ENCODE peak calls at places on chromosome 7, in nine cellular contexts. One of them, this sample, is unnamed.
A peak's percentile ranks its signal among the peaks of the same experiment; 100 is the strongest.

GRCh38 chr7:79495544-79496272 is 42.2 kb upstream of the MAGI2 start:
- DNase-seq in left kidney: no peak
- DNase-seq in fibroblast of the conjunctiva: no peak
- DNase-seq in H9: no peak
- DNase-seq in GM19239: no peak
- DNase-seq in GM12891: no peak
- DNase-seq in lower leg skin: no peak
- DNase-seq in stimulated activated CD8-positive, alpha-beta memory T cell treated with anti-CD3 and anti-CD28 coated beads, Interleukin-4, amount 100 ng/mL, for 1 hour: no peak
- DNase-seq in mucosa of descending colon: no peak
- DNase-seq in this sample: no peak

GRCh38 chr7:158819571-158820203 is 9.6 kb downstream of the ESYT2 start:
- DNase-seq in H9: no peak
- DNase-seq in stimulated activated CD8-positive, alpha-beta memory T cell treated with anti-CD3 and anti-CD28 coated beads, Interleukin-4, amount 100 ng/mL, for 1 hour: no peak
- DNase-seq in lower leg skin: no peak
- DNase-seq in GM19239: no peak
- DNase-seq in left kidney: no peak
- DNase-seq in GM12891: no peak
- DNase-seq in fibroblast of the conjunctiva: no peak
- DNase-seq in mucosa of descending colon: no peak
- DNase-seq in this sample: no peak

GRCh38 chr7:26550492-26550891 is 258.8 kb downstream of the SNX10 start:
- DNase-seq in left kidney: no peak
- DNase-seq in mucosa of descending colon: no peak
- DNase-seq in GM19239: no peak
- DNase-seq in H9: no peak
- DNase-seq in GM12891: no peak
- DNase-seq in lower leg skin: no peak
- DNase-seq in fibroblast of the conjunctiva: no peak
- DNase-seq in stimulated activated CD8-positive, alpha-beta memory T cell treated with anti-CD3 and anti-CD28 coated beads, Interleukin-4, amount 100 ng/mL, for 1 hour: no peak
- DNase-seq in this sample: no peak

GRCh38 chr7:77326131-77326530 is 90.0 kb downstream of the GSAP start:
- DNase-seq in lower leg skin: no peak
- DNase-seq in GM12891: no peak
- DNase-seq in H9: no peak
- DNase-seq in fibroblast of the conjunctiva: no peak
- DNase-seq in mucosa of descending colon: no peak
- DNase-seq in GM19239: no peak
- DNase-seq in left kidney: no peak
- DNase-seq in stimulated activated CD8-positive, alpha-beta memory T cell treated with anti-CD3 and anti-CD28 coated beads, Interleukin-4, amount 100 ng/mL, for 1 hour: no peak
- DNase-seq in this sample: no peak

GRCh38 chr7:44060948-44061644 is 4.3 kb downstream of the PGAM2 start:
- DNase-seq in H9: no peak
- DNase-seq in fibroblast of the conjunctiva: no peak
- DNase-seq in GM19239: no peak
- DNase-seq in lower leg skin: no peak
- DNase-seq in mucosa of descending colon: no peak
- DNase-seq in GM12891: no peak
- DNase-seq in stimulated activated CD8-positive, alpha-beta memory T cell treated with anti-CD3 and anti-CD28 coated beads, Interleukin-4, amount 100 ng/mL, for 1 hour: no peak
- DNase-seq in left kidney: no peak
- DNase-seq in this sample: no peak

GRCh38 chr7:21611129-21611528 is 68.3 kb downstream of the DNAH11 start:
- DNase-seq in left kidney: no peak
- DNase-seq in GM12891: no peak
- DNase-seq in H9: no peak
- DNase-seq in lower leg skin: no peak
- DNase-seq in mucosa of descending colon: no peak
- DNase-seq in stimulated activated CD8-positive, alpha-beta memory T cell treated with anti-CD3 and anti-CD28 coated beads, Interleukin-4, amount 100 ng/mL, for 1 hour: no peak
- DNase-seq in GM19239: no peak
- DNase-seq in fibroblast of the conjunctiva: no peak
- DNase-seq in this sample: no peak

GRCh38 chr7:75991531-75992082 is 2.8 kb downstream of the TMEM120A start:
- DNase-seq in H9: no peak
- DNase-seq in GM19239: no peak
- DNase-seq in mucosa of descending colon: no peak
- DNase-seq in fibroblast of the conjunctiva: no peak
- DNase-seq in GM12891: no peak
- DNase-seq in lower leg skin: no peak
- DNase-seq in left kidney: no peak
- DNase-seq in stimulated activated CD8-positive, alpha-beta memory T cell treated with anti-CD3 and anti-CD28 coated beads, Interleukin-4, amount 100 ng/mL, for 1 hour: no peak
- DNase-seq in this sample: no peak

GRCh38 chr7:105664816-105665525 is 83.7 kb upstream of the EFCAB10 start:
- DNase-seq in stimulated activated CD8-positive, alpha-beta memory T cell treated with anti-CD3 and anti-CD28 coated beads, Interleukin-4, amount 100 ng/mL, for 1 hour: no peak
- DNase-seq in H9: peak; percentile 76
- DNase-seq in left kidney: no peak
- DNase-seq in fibroblast of the conjunctiva: no peak
- DNase-seq in mucosa of descending colon: no peak
- DNase-seq in GM19239: no peak
- DNase-seq in lower leg skin: no peak
- DNase-seq in GM12891: no peak
- DNase-seq in this sample: no peak

GRCh38 chr7:94512735-94513564 is 3.3 kb downstream of the CASD1 start:
- DNase-seq in stimulated activated CD8-positive, alpha-beta memory T cell treated with anti-CD3 and anti-CD28 coated beads, Interleukin-4, amount 100 ng/mL, for 1 hour: no peak
- DNase-seq in fibroblast of the conjunctiva: no peak
- DNase-seq in H9: no peak
- DNase-seq in mucosa of descending colon: no peak
- DNase-seq in GM19239: no peak
- DNase-seq in lower leg skin: no peak
- DNase-seq in left kidney: peak; percentile 16
- DNase-seq in GM12891: no peak
- DNase-seq in this sample: no peak

GRCh38 chr7:136056827-136057226 is 79.7 kb upstream of the MTPN start:
- DNase-seq in left kidney: peak; percentile 56
- DNase-seq in GM19239: no peak
- DNase-seq in mucosa of descending colon: no peak
- DNase-seq in fibroblast of the conjunctiva: no peak
- DNase-seq in lower leg skin: no peak
- DNase-seq in H9: no peak
- DNase-seq in GM12891: no peak
- DNase-seq in stimulated activated CD8-positive, alpha-beta memory T cell treated with anti-CD3 and anti-CD28 coated beads, Interleukin-4, amount 100 ng/mL, for 1 hour: no peak
- DNase-seq in this sample: peak; percentile 26

GRCh38 chr7:28179081-28180030 is 1.2 kb downstream of the JAZF1 start:
- DNase-seq in stimulated activated CD8-positive, alpha-beta memory T cell treated with anti-CD3 and anti-CD28 coated beads, Interleukin-4, amount 100 ng/mL, for 1 hour: peak; percentile 41
- DNase-seq in GM12891: peak; percentile 54
- DNase-seq in mucosa of descending colon: peak; percentile 86
- DNase-seq in GM19239: peak; percentile 86
- DNase-seq in H9: peak; percentile 68
- DNase-seq in lower leg skin: peak; percentile 50
- DNase-seq in fibroblast of the conjunctiva: no peak
- DNase-seq in left kidney: peak; percentile 82
- DNase-seq in this sample: no peak

GRCh38 chr7:47601881-47602249 is 20.0 kb upstream of the TNS3 start:
- DNase-seq in lower leg skin: no peak
- DNase-seq in H9: no peak
- DNase-seq in mucosa of descending colon: no peak
- DNase-seq in GM12891: no peak
- DNase-seq in left kidney: no peak
- DNase-seq in stimulated activated CD8-positive, alpha-beta memory T cell treated with anti-CD3 and anti-CD28 coated beads, Interleukin-4, amount 100 ng/mL, for 1 hour: no peak
- DNase-seq in GM19239: no peak
- DNase-seq in fibroblast of the conjunctiva: no peak
- DNase-seq in this sample: no peak

GRCh38 chr7:152762056-152762455 is 2.5 kb downstream of the ACTR3B start:
- DNase-seq in fibroblast of the conjunctiva: no peak
- DNase-seq in lower leg skin: no peak
- DNase-seq in left kidney: no peak
- DNase-seq in GM12891: no peak
- DNase-seq in stimulated activated CD8-positive, alpha-beta memory T cell treated with anti-CD3 and anti-CD28 coated beads, Interleukin-4, amount 100 ng/mL, for 1 hour: no peak
- DNase-seq in H9: no peak
- DNase-seq in GM19239: no peak
- DNase-seq in mucosa of descending colon: no peak
- DNase-seq in this sample: no peak

GRCh38 chr7:152158801-152159587 is 133.5 kb downstream of the GALNT11 start:
- DNase-seq in H9: no peak
- DNase-seq in lower leg skin: no peak
- DNase-seq in mucosa of descending colon: no peak
- DNase-seq in GM19239: peak; percentile 65
- DNase-seq in left kidney: no peak
- DNase-seq in GM12891: peak; percentile 30
- DNase-seq in fibroblast of the conjunctiva: no peak
- DNase-seq in stimulated activated CD8-positive, alpha-beta memory T cell treated with anti-CD3 and anti-CD28 coated beads, Interleukin-4, amount 100 ng/mL, for 1 hour: no peak
- DNase-seq in this sample: no peak

GRCh38 chr7:148983220-148984146 is 44.8 kb downstream of the PDIA4 start:
- DNase-seq in GM12891: peak; percentile 64
- DNase-seq in mucosa of descending colon: peak; percentile 73
- DNase-seq in H9: peak; percentile 92
- DNase-seq in GM19239: peak; percentile 73
- DNase-seq in stimulated activated CD8-positive, alpha-beta memory T cell treated with anti-CD3 and anti-CD28 coated beads, Interleukin-4, amount 100 ng/mL, for 1 hour: peak; percentile 43
- DNase-seq in left kidney: peak; percentile 97
- DNase-seq in lower leg skin: no peak
- DNase-seq in fibroblast of the conjunctiva: peak; percentile 76
- DNase-seq in this sample: peak; percentile 81

GRCh38 chr7:98418636-98419315 is 17.9 kb upstream of the BAIAP2L1 start:
- DNase-seq in lower leg skin: no peak
- DNase-seq in GM19239: no peak
- DNase-seq in fibroblast of the conjunctiva: peak; percentile 75
- DNase-seq in left kidney: peak; percentile 17
- DNase-seq in mucosa of descending colon: peak; percentile 76
- DNase-seq in H9: no peak
- DNase-seq in stimulated activated CD8-positive, alpha-beta memory T cell treated with anti-CD3 and anti-CD28 coated beads, Interleukin-4, amount 100 ng/mL, for 1 hour: no peak
- DNase-seq in GM12891: no peak
- DNase-seq in this sample: no peak

GRCh38 chr7:129188372-129188891 is at the start of gene SMO:
- DNase-seq in left kidney: peak; percentile 99
- DNase-seq in fibroblast of the conjunctiva: no peak
- DNase-seq in mucosa of descending colon: no peak
- DNase-seq in GM12891: peak; percentile 56
- DNase-seq in GM19239: no peak
- DNase-seq in stimulated activated CD8-positive, alpha-beta memory T cell treated with anti-CD3 and anti-CD28 coated beads, Interleukin-4, amount 100 ng/mL, for 1 hour: no peak
- DNase-seq in lower leg skin: no peak
- DNase-seq in H9: peak; percentile 84
- DNase-seq in this sample: no peak

GRCh38 chr7:27641576-27642230 is 21.0 kb downstream of the HIBADH start:
- DNase-seq in H9: no peak
- DNase-seq in fibroblast of the conjunctiva: no peak
- DNase-seq in stimulated activated CD8-positive, alpha-beta memory T cell treated with anti-CD3 and anti-CD28 coated beads, Interleukin-4, amount 100 ng/mL, for 1 hour: no peak
- DNase-seq in mucosa of descending colon: no peak
- DNase-seq in GM19239: peak; percentile 46
- DNase-seq in GM12891: no peak
- DNase-seq in left kidney: no peak
- DNase-seq in lower leg skin: no peak
- DNase-seq in this sample: no peak

GRCh38 chr7:56115852-56116538 is at the start of gene NUPR2:
- DNase-seq in GM19239: no peak
- DNase-seq in fibroblast of the conjunctiva: no peak
- DNase-seq in mucosa of descending colon: no peak
- DNase-seq in H9: no peak
- DNase-seq in stimulated activated CD8-positive, alpha-beta memory T cell treated with anti-CD3 and anti-CD28 coated beads, Interleukin-4, amount 100 ng/mL, for 1 hour: no peak
- DNase-seq in lower leg skin: no peak
- DNase-seq in left kidney: peak; percentile 70
- DNase-seq in GM12891: no peak
- DNase-seq in this sample: no peak

GRCh38 chr7:154613811-154614210 is 389.1 kb downstream of the PAXIP1 start:
- DNase-seq in lower leg skin: no peak
- DNase-seq in H9: no peak
- DNase-seq in left kidney: peak; percentile 0
- DNase-seq in GM19239: no peak
- DNase-seq in mucosa of descending colon: no peak
- DNase-seq in stimulated activated CD8-positive, alpha-beta memory T cell treated with anti-CD3 and anti-CD28 coated beads, Interleukin-4, amount 100 ng/mL, for 1 hour: no peak
- DNase-seq in fibroblast of the conjunctiva: no peak
- DNase-seq in GM12891: no peak
- DNase-seq in this sample: no peak

GRCh38 chr7:25073451-25073850 is 51.6 kb downstream of the CYCS start:
- DNase-seq in left kidney: peak; percentile 34
- DNase-seq in H9: no peak
- DNase-seq in stimulated activated CD8-positive, alpha-beta memory T cell treated with anti-CD3 and anti-CD28 coated beads, Interleukin-4, amount 100 ng/mL, for 1 hour: no peak
- DNase-seq in mucosa of descending colon: no peak
- DNase-seq in GM12891: no peak
- DNase-seq in lower leg skin: no peak
- DNase-seq in fibroblast of the conjunctiva: no peak
- DNase-seq in GM19239: no peak
- DNase-seq in this sample: no peak

GRCh38 chr7:4683884-4684565 is 1.9 kb downstream of the FOXK1 start:
- DNase-seq in mucosa of descending colon: peak; percentile 84
- DNase-seq in fibroblast of the conjunctiva: no peak
- DNase-seq in lower leg skin: peak; percentile 45
- DNase-seq in left kidney: peak; percentile 77
- DNase-seq in stimulated activated CD8-positive, alpha-beta memory T cell treated with anti-CD3 and anti-CD28 coated beads, Interleukin-4, amount 100 ng/mL, for 1 hour: no peak
- DNase-seq in GM19239: no peak
- DNase-seq in GM12891: no peak
- DNase-seq in H9: no peak
- DNase-seq in this sample: no peak

GRCh38 chr7:4693749-4694148 is 11.7 kb downstream of the FOXK1 start:
- DNase-seq in GM12891: no peak
- DNase-seq in GM19239: no peak
- DNase-seq in left kidney: no peak
- DNase-seq in stimulated activated CD8-positive, alpha-beta memory T cell treated with anti-CD3 and anti-CD28 coated beads, Interleukin-4, amount 100 ng/mL, for 1 hour: no peak
- DNase-seq in H9: no peak
- DNase-seq in fibroblast of the conjunctiva: no peak
- DNase-seq in mucosa of descending colon: no peak
- DNase-seq in lower leg skin: no peak
- DNase-seq in this sample: no peak

GRCh38 chr7:105675873-105676484 is 94.7 kb upstream of the EFCAB10 start:
- DNase-seq in GM19239: no peak
- DNase-seq in left kidney: no peak
- DNase-seq in mucosa of descending colon: peak; percentile 76
- DNase-seq in fibroblast of the conjunctiva: no peak
- DNase-seq in GM12891: no peak
- DNase-seq in H9: no peak
- DNase-seq in stimulated activated CD8-positive, alpha-beta memory T cell treated with anti-CD3 and anti-CD28 coated beads, Interleukin-4, amount 100 ng/mL, for 1 hour: peak; percentile 34
- DNase-seq in lower leg skin: no peak
- DNase-seq in this sample: no peak

GRCh38 chr7:95723583-95724180 is 48.7 kb upstream of the DYNC1I1 start:
- DNase-seq in left kidney: peak; percentile 82
- DNase-seq in stimulated activated CD8-positive, alpha-beta memory T cell treated with anti-CD3 and anti-CD28 coated beads, Interleukin-4, amount 100 ng/mL, for 1 hour: no peak
- DNase-seq in GM12891: no peak
- DNase-seq in mucosa of descending colon: no peak
- DNase-seq in fibroblast of the conjunctiva: no peak
- DNase-seq in lower leg skin: no peak
- DNase-seq in GM19239: no peak
- DNase-seq in H9: peak; percentile 55
- DNase-seq in this sample: peak; percentile 16

GRCh38 chr7:55099086-55099831 is 80.4 kb downstream of the EGFR start:
- DNase-seq in fibroblast of the conjunctiva: no peak
- DNase-seq in GM19239: no peak
- DNase-seq in lower leg skin: no peak
- DNase-seq in H9: no peak
- DNase-seq in mucosa of descending colon: no peak
- DNase-seq in stimulated activated CD8-positive, alpha-beta memory T cell treated with anti-CD3 and anti-CD28 coated beads, Interleukin-4, amount 100 ng/mL, for 1 hour: no peak
- DNase-seq in GM12891: no peak
- DNase-seq in left kidney: no peak
- DNase-seq in this sample: no peak

GRCh38 chr7:90563286-90563685 is 32.8 kb upstream of the CDK14 start:
- DNase-seq in fibroblast of the conjunctiva: no peak
- DNase-seq in GM19239: no peak
- DNase-seq in left kidney: no peak
- DNase-seq in lower leg skin: no peak
- DNase-seq in GM12891: no peak
- DNase-seq in stimulated activated CD8-positive, alpha-beta memory T cell treated with anti-CD3 and anti-CD28 coated beads, Interleukin-4, amount 100 ng/mL, for 1 hour: no peak
- DNase-seq in mucosa of descending colon: no peak
- DNase-seq in H9: no peak
- DNase-seq in this sample: no peak

GRCh38 chr7:4208086-4208485 is 474.0 kb upstream of the FOXK1 start:
- DNase-seq in GM19239: no peak
- DNase-seq in GM12891: no peak
- DNase-seq in lower leg skin: no peak
- DNase-seq in fibroblast of the conjunctiva: no peak
- DNase-seq in stimulated activated CD8-positive, alpha-beta memory T cell treated with anti-CD3 and anti-CD28 coated beads, Interleukin-4, amount 100 ng/mL, for 1 hour: no peak
- DNase-seq in mucosa of descending colon: no peak
- DNase-seq in left kidney: no peak
- DNase-seq in H9: no peak
- DNase-seq in this sample: no peak

GRCh38 chr7:47428052-47428779 is 153.7 kb downstream of the TNS3 start:
- DNase-seq in stimulated activated CD8-positive, alpha-beta memory T cell treated with anti-CD3 and anti-CD28 coated beads, Interleukin-4, amount 100 ng/mL, for 1 hour: no peak
- DNase-seq in GM19239: no peak
- DNase-seq in GM12891: no peak
- DNase-seq in left kidney: peak; percentile 34
- DNase-seq in mucosa of descending colon: no peak
- DNase-seq in fibroblast of the conjunctiva: no peak
- DNase-seq in H9: no peak
- DNase-seq in lower leg skin: no peak
- DNase-seq in this sample: no peak

GRCh38 chr7:52749880-52750279 is 285.6 kb upstream of the POM121L12 start:
- DNase-seq in H9: peak; percentile 53
- DNase-seq in fibroblast of the conjunctiva: no peak
- DNase-seq in lower leg skin: no peak
- DNase-seq in left kidney: peak; percentile 3
- DNase-seq in GM19239: no peak
- DNase-seq in GM12891: no peak
- DNase-seq in mucosa of descending colon: no peak
- DNase-seq in stimulated activated CD8-positive, alpha-beta memory T cell treated with anti-CD3 and anti-CD28 coated beads, Interleukin-4, amount 100 ng/mL, for 1 hour: no peak
- DNase-seq in this sample: no peak

GRCh38 chr7:30561389-30561788 is 33.3 kb upstream of the GARS1 start:
- DNase-seq in H9: no peak
- DNase-seq in lower leg skin: no peak
- DNase-seq in GM12891: no peak
- DNase-seq in stimulated activated CD8-positive, alpha-beta memory T cell treated with anti-CD3 and anti-CD28 coated beads, Interleukin-4, amount 100 ng/mL, for 1 hour: no peak
- DNase-seq in left kidney: no peak
- DNase-seq in fibroblast of the conjunctiva: no peak
- DNase-seq in GM19239: no peak
- DNase-seq in mucosa of descending colon: no peak
- DNase-seq in this sample: no peak

This sample was measured in SK-N-MC.